ENCODE peak calls at places on chromosomes 7 and 10, in nine cellular contexts. X, A, M, W, L, E, R, S and G are unnamed samples.

GRCh38 chr7:149625339-149625946 is 127.8 kb upstream of the ZNF746 start:
- DNase-seq in W (no peak), L (peak; percentile 66), A (peak; percentile 33), E (peak; percentile 72), M (peak; percentile 17), X (peak; percentile 84), R (peak; percentile 70), S (peak; percentile 27), G (peak; percentile 69)

GRCh38 chr7:129615018-129615417 is 3.5 kb downstream of the NRF1 start:
- DNase-seq in A (peak; percentile 29), X (no peak), S (no peak), M (peak; percentile 17), E (peak; percentile 85), R (peak; percentile 21), L (no peak), W (no peak), G (peak; percentile 83)

GRCh38 chr7:127514499-127514898 is 70.9 kb downstream of the GCC1 start:
- DNase-seq in L (no peak), M (no peak), E (peak; percentile 40), R (peak; percentile 55), S (no peak), A (no peak), W (no peak), X (peak; percentile 59), G (peak; percentile 72)

GRCh38 chr7:15397921-15398560 is 163.8 kb downstream of the AGMO start:
- DNase-seq in X (peak; percentile 9), A (no peak), L (no peak), W (no peak), R (no peak), S (no peak), M (no peak), E (no peak), G (no peak)

GRCh38 chr7:49670991-49671390 is 102.4 kb upstream of the VWC2 start:
- DNase-seq in X (no peak), E (no peak), A (no peak), R (peak; percentile 1), L (no peak), S (no peak), M (no peak), W (no peak), G (no peak)

GRCh38 chr10:62422068-62422590 is 48.0 kb downstream of the ZNF365 start:
- DNase-seq in S (no peak), R (peak; percentile 91), A (no peak), L (no peak), E (peak; percentile 63), X (peak; percentile 59), W (no peak), M (no peak), G (no peak)

GRCh38 chr7:32108651-32109050 is 38.4 kb upstream of the PDE1C start:
- DNase-seq in M (no peak), X (no peak), S (no peak), L (no peak), R (no peak), E (no peak), A (no peak), W (no peak), G (no peak)

GRCh38 chr10:77552252-77552651 is 85.4 kb downstream of the KCNMA1 start:
- DNase-seq in A (no peak), M (no peak), R (no peak), L (no peak), E (no peak), W (no peak), S (no peak), X (no peak), G (no peak)

GRCh38 chr7:36943591-36944430 is 219.5 kb upstream of the AOAH start:
- DNase-seq in L (no peak), W (no peak), E (no peak), S (no peak), R (no peak), M (no peak), A (no peak), X (no peak), G (no peak)

GRCh38 chr7:43636093-43636492 is 53.2 kb downstream of the STK17A start:
- DNase-seq in M (no peak), X (no peak), A (no peak), L (no peak), S (no peak), R (peak; percentile 55), E (peak; percentile 92), W (no peak), G (no peak)

GRCh38 chr10:73991846-73992245 is 6.1 kb upstream of the VCL start:
- DNase-seq in S (peak; percentile 64), A (peak; percentile 79), L (no peak), E (no peak), M (peak; percentile 87), X (peak; percentile 15), R (no peak), W (no peak), G (no peak)

GRCh38 chr10:83539528-83540308 is 599.6 kb upstream of the GHITM start:
- DNase-seq in M (no peak), A (no peak), R (peak; percentile 18), E (no peak), L (peak; percentile 81), W (no peak), X (no peak), S (no peak), G (no peak)

GRCh38 chr10:66555061-66555460 is 370.8 kb upstream of the LRRTM3 start:
- DNase-seq in E (peak; percentile 62), L (no peak), R (no peak), S (no peak), W (no peak), M (no peak), A (no peak), X (no peak), G (no peak)